ENCODE peak calls at places on chromosome 14, in eight cellular contexts. U is H54, H is esophagus squamous epithelium, P is body of pancreas, F is H1, R is testis, I is Peyer's patch, V is A549. L is an unnamed sample.

GRCh38 chr14:37792124-37792523 is 196.7 kb downstream of the TTC6 start:
- DNase-seq in U (no peak), H (no peak), P (no peak), F (no peak), R (no peak), I (no peak), V (no peak), L (no peak)

GRCh38 chr14:61107896-61108295 is 126.9 kb downstream of the SLC38A6 start:
- DNase-seq in U (no peak), H (no peak), P (no peak), F (no peak), R (no peak), I (no peak), V (no peak), L (no peak)

GRCh38 chr14:63510538-63510937 is 32.6 kb downstream of the PPP2R5E start:
- DNase-seq in U (no peak), H (no peak), P (no peak), F (no peak), R (no peak), I (no peak), V (no peak), L (no peak)

GRCh38 chr14:60328588-60328987 is 79.6 kb downstream of the PPM1A start:
- DNase-seq in U (no peak), H (no peak), P (no peak), F (no peak), R (no peak), I (no peak), V (no peak), L (no peak)

GRCh38 chr14:50068496-50068895 is 47.9 kb downstream of the VCPKMT start:
- DNase-seq in U (no peak), H (no peak), P (no peak), F (no peak), R (no peak), I (peak), V (no peak), L (no peak)

GRCh38 chr14:73180385-73180805 is 44.1 kb downstream of the PSEN1 start:
- DNase-seq in U (no peak), H (no peak), P (no peak), F (no peak), R (no peak), I (no peak), V (no peak), L (no peak)

GRCh38 chr14:32102968-32103367 is 25.9 kb downstream of the ARHGAP5 start:
- DNase-seq in U (no peak), H (no peak), P (no peak), F (no peak), R (no peak), I (no peak), V (no peak), L (no peak)

GRCh38 chr14:81686512-81686911 is 152.9 kb upstream of the SEL1L start:
- DNase-seq in U (no peak), H (no peak), P (no peak), F (no peak), R (no peak), I (no peak), V (no peak), L (no peak)

DNA sequence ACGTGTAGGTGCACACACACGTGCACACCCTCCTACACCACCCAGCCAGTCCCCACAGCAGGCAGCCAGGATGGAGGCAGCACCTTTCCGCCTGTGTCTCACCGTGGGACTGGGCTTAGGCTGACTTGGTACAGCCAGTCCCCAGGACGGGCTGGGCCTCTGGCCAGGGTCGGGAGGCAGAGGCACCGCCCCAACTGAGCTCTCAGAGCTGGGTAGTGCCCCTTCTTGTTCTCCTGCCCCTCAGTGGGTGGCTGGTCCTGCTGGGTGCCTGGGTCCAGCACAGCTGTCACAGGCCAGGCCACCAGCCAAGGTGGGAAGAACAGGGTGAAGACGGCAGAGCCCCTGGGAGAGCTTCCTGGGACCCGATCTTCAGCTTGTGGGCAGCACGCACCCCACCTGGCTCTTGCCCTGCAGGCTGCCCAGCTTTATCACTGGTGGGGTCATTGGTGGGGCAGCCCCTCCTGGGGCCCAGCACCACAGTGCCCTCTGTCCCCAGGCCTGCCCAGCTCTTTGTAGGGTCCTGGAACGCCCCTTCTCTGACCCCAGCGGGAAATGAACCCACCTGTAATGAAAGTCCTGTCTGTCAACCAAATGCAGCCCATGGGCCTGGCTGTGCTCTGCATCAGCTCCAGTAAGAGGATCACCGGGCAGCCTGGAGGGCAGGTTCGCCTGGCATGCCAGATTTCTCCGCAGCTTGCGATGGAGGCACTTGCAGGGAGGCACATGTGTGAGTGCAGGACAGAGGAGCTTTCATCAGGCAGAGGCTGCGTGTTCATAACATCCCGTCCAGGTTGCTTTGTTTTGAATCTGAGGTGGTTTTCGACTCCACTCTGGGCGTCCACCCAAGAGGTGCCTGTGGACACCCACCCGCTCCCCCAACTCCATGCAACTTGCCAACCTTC is 14.7 kb downstream of the CDCA4 start:
- DNase-seq in U (no peak), H (no peak), P (no peak), F (no peak), R (no peak), I (no peak), V (no peak), L (no peak)
- TF ChIP-seq POLR2A in U (no peak), H (no peak), P (no peak), F (no peak), R (no peak), I (no peak), V (no peak), L (no peak)

DNA sequence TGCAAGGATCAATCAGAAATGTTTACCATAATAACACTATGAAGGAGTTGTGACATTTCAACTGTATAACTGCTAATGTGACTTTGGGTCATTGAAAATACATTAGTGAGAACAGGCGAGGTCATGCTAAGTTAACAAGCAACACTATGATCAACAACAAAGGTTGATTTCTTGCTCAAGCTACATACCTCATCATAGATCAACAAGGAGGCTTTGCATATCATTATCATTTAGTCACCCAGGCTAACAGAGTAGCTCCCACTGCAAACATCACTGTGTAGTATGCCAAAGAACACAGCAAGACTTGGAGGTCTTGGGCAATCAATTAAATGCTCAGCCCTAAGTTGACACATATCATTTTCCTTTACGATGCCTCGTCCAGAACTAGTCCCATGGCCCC is 212.5 kb downstream of the NOVA1 start:
- DNase-seq in U (no peak), H (no peak), P (no peak), F (no peak), R (no peak), I (no peak), V (no peak), L (no peak)
- TF ChIP-seq POLR2A in U (no peak), H (no peak), P (no peak), F (no peak), R (no peak), I (no peak), V (no peak), L (no peak)

DNA sequence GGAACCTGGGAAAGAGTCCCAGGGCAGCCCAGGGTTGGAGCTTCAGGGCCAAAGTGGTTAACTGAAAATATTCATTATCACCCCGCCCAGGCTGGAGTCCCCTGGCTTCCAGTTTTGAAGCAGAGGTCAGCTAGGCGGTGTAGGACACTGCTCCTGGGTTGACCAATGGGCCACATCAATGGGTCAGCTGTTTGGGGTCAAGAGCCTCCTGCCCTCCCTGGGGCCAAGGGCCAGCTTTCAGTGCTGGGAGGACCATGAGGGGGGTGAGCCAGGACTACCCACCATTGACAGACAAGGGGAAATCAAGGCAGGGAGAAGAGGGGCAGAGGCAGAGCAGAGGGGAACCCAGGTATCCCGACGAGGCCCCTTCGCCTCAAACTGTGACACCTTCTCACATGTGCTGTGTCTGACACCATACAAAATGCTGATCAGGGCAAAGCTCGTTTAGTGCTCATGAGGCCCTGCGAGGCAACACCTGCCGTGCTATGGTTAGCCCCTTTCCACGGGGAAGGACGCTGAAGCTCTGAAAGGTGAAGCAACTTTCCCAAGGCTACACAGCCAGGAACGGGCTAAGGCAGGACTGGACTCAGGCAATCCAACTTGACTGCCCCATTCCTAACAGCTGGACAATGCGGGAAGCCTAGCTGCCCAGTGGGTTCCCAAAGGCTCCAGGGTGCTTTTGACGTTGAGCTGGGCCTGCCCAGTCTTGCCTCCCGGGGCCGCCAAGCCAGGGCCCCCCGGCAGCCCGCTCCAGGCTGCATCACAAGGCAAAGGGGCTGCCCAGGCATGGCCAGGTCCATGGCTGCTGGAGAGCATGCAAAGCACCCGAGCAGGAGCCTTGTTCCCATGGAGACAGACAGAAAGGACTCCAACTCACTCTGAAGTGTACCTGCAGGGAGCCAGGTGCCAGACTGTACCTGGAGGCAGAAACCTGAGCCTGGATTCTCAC is 2.0 kb downstream of the SYNE3 start:
- DNase-seq in U (no peak), H (no peak), P (peak), F (no peak), R (no peak), I (no peak), V (no peak), L (no peak)
- TF ChIP-seq POLR2A in U (no peak), H (no peak), P (no peak), F (no peak), R (no peak), I (no peak), V (no peak), L (no peak)

GRCh38 chr14:91281346-91281745 is 36.8 kb upstream of the GPR68 start:
- DNase-seq in U (peak), H (no peak), P (no peak), F (no peak), R (no peak), I (no peak), V (no peak), L (no peak)
- TF ChIP-seq POLR2A in U (no peak), H (no peak), P (no peak), F (no peak), R (no peak), I (no peak), V (no peak), L (no peak)

GRCh38 chr14:94080606-94081385 is at the start of the genes DDX24 and IFI27L1:
- DNase-seq in U (peak), H (peak), P (peak), F (peak), R (peak), I (peak), V (peak), L (peak)
- TF ChIP-seq POLR2A in U (peak), H (peak), P (peak), F (peak), R (peak), I (peak), V (peak), L (peak)

GRCh38 chr14:54651018-54651351 is 84.1 kb downstream of the SAMD4A start:
- DNase-seq in U (no peak), H (no peak), P (no peak), F (no peak), R (no peak), I (no peak), V (peak), L (no peak)

GRCh38 chr14:54651649-54652048 is 84.7 kb downstream of the SAMD4A start:
- DNase-seq in U (no peak), H (no peak), P (no peak), F (no peak), R (no peak), I (no peak), V (no peak), L (no peak)

GRCh38 chr14:54653764-54654469 is 87.0 kb downstream of the SAMD4A start:
- DNase-seq in U (peak), H (no peak), P (peak), F (no peak), R (no peak), I (no peak), V (peak), L (no peak)

GRCh38 chr14:54652890-54653201 is 85.9 kb downstream of the SAMD4A start:
- DNase-seq in U (no peak), H (no peak), P (no peak), F (no peak), R (no peak), I (no peak), V (no peak), L (no peak)

GRCh38 chr14:54652188-54652889 is 85.4 kb downstream of the SAMD4A start:
- DNase-seq in U (peak), H (peak), P (peak), F (peak), R (peak), I (peak), V (peak), L (no peak)
- TF ChIP-seq POLR2A in U (no peak), H (no peak), P (peak), F (no peak), R (no peak), I (no peak), V (no peak), L (no peak)

GRCh38 chr14:68158640-68159039 is 339.1 kb downstream of the RAD51B start:
- DNase-seq in U (no peak), H (no peak), P (no peak), F (no peak), R (no peak), I (no peak), V (no peak), L (no peak)

GRCh38 chr14:68160269-68160668 is 340.7 kb downstream of the RAD51B start:
- DNase-seq in U (no peak), H (no peak), P (no peak), F (no peak), R (no peak), I (no peak), V (no peak), L (no peak)

GRCh38 chr14:68160779-68161546 is 341.4 kb downstream of the RAD51B start:
- DNase-seq in U (no peak), H (no peak), P (no peak), F (no peak), R (no peak), I (no peak), V (no peak), L (no peak)

GRCh38 chr14:68153275-68153674 is 333.7 kb downstream of the RAD51B start:
- DNase-seq in U (no peak), H (no peak), P (no peak), F (no peak), R (no peak), I (no peak), V (no peak), L (no peak)

GRCh38 chr14:68157971-68158371 is 338.4 kb downstream of the RAD51B start:
- DNase-seq in U (no peak), H (no peak), P (no peak), F (no peak), R (no peak), I (no peak), V (no peak), L (no peak)
- TF ChIP-seq POLR2A in U (no peak), H (no peak), P (no peak), F (no peak), R (no peak), I (no peak), V (no peak), L (no peak)